ENCODE peak calls at places on chromosomes 1 and 21, in nine cellular contexts. G is heart left ventricle, B is HCT116, L is ovary, V is sigmoid colon, A is stomach, C is IMR-90, J is spleen, D is adrenal gland. R is an unnamed sample.

GRCh38 chr1:49036700-49037099 is 260.0 kb upstream of the BEND5 start:
- DNase-seq in B (no peak), V (no peak), C (no peak), D (no peak), A (no peak), G (no peak), L (no peak), J (no peak), R (no peak)

GRCh38 chr1:192954705-192955265 is 104.4 kb downstream of the UCHL5 start:
- DNase-seq in D (no peak), G (no peak), A (no peak), L (no peak), J (no peak), V (no peak), B (no peak), C (no peak), R (no peak)

GRCh38 chr1:44819594-44820327 is 11.4 kb downstream of the BTBD19 start:
- DNase-seq in G (peak; percentile 82), V (peak; percentile 92), J (peak; percentile 94), B (peak; percentile 96), C (peak; percentile 95), D (peak; percentile 95), A (peak; percentile 79), L (peak; percentile 84), R (peak; percentile 84)

GRCh38 chr1:57079454-57080157 is 113.8 kb upstream of the C8B start:
- DNase-seq in C (no peak), V (no peak), D (no peak), B (no peak), L (no peak), A (no peak), G (no peak), J (no peak), R (no peak)

GRCh38 chr21:35252831-35253230 is 203.7 kb upstream of the RUNX1 start:
- DNase-seq in G (no peak), D (no peak), A (no peak), L (no peak), C (peak; percentile 61), V (no peak), B (no peak), J (no peak), R (no peak)

GRCh38 chr1:186497651-186498050 is 36.7 kb upstream of the PDC start:
- DNase-seq in A (no peak), C (no peak), V (no peak), J (no peak), G (no peak), D (no peak), B (no peak), L (no peak), R (no peak)

GRCh38 chr21:41497008-41497407 is 10.9 kb downstream of the TMPRSS2 start:
- DNase-seq in D (no peak), G (no peak), B (no peak), L (no peak), A (no peak), V (no peak), C (no peak), J (no peak), R (peak; percentile 42)

GRCh38 chr1:212596798-212597197 is 11.8 kb upstream of the ATF3 start:
- DNase-seq in B (no peak), G (no peak), D (no peak), L (no peak), J (no peak), A (no peak), V (no peak), C (no peak), R (no peak)

GRCh38 chr21:45285266-45285931 is 2.3 kb downstream of the POFUT2 start:
- DNase-seq in B (no peak), C (no peak), V (no peak), G (no peak), L (peak; percentile 24), A (peak; percentile 19), D (peak; percentile 50), J (peak; percentile 65), R (no peak)

GRCh38 chr1:33455537-33456301 is 16.7 kb upstream of the ZSCAN20 start:
- DNase-seq in C (peak; percentile 90), G (peak; percentile 51), L (no peak), J (no peak), D (peak; percentile 91), A (peak; percentile 42), V (no peak), B (peak; percentile 80), R (peak; percentile 53)

GRCh38 chr1:54223441-54224202 is 23.7 kb downstream of the MRPL37 start:
- DNase-seq in D (no peak), J (peak; percentile 61), B (no peak), A (no peak), L (no peak), C (no peak), G (no peak), V (no peak), R (no peak)
- H3K4me1 ChIP-seq in D (peaks cover 65% of the 10 kb centered on the region), J (peaks cover 30% of the 10 kb centered on the region), B (peaks cover 13% of the 10 kb centered on the region), A (peaks cover 46% of the 10 kb centered on the region), L (peaks cover 14% of the 10 kb centered on the region), C (peaks cover 22% of the 10 kb centered on the region), G (peaks cover 36% of the 10 kb centered on the region), V (no peaks in the 10 kb centered on the region), R (peaks cover 32% of the 10 kb centered on the region)

GRCh38 chr1:31487894-31488293 is 74.9 kb downstream of the SERINC2 start:
- DNase-seq in J (no peak), A (no peak), G (no peak), C (no peak), D (peak; percentile 31), L (no peak), B (no peak), V (no peak), R (no peak)

GRCh38 chr1:31482478-31483011 is 69.5 kb downstream of the SERINC2 start:
- DNase-seq in J (no peak), L (no peak), B (no peak), C (no peak), V (no peak), G (no peak), D (no peak), A (no peak), R (no peak)

GRCh38 chr1:31487143-31487542 is 74.1 kb downstream of the SERINC2 start:
- DNase-seq in G (no peak), D (no peak), A (no peak), L (no peak), V (no peak), B (no peak), J (no peak), C (no peak), R (no peak)

GRCh38 chr1:31479801-31480200 is 66.8 kb downstream of the SERINC2 start:
- DNase-seq in J (no peak), G (no peak), V (no peak), D (no peak), C (peak; percentile 34), B (no peak), A (no peak), L (no peak), R (no peak)

DNA sequence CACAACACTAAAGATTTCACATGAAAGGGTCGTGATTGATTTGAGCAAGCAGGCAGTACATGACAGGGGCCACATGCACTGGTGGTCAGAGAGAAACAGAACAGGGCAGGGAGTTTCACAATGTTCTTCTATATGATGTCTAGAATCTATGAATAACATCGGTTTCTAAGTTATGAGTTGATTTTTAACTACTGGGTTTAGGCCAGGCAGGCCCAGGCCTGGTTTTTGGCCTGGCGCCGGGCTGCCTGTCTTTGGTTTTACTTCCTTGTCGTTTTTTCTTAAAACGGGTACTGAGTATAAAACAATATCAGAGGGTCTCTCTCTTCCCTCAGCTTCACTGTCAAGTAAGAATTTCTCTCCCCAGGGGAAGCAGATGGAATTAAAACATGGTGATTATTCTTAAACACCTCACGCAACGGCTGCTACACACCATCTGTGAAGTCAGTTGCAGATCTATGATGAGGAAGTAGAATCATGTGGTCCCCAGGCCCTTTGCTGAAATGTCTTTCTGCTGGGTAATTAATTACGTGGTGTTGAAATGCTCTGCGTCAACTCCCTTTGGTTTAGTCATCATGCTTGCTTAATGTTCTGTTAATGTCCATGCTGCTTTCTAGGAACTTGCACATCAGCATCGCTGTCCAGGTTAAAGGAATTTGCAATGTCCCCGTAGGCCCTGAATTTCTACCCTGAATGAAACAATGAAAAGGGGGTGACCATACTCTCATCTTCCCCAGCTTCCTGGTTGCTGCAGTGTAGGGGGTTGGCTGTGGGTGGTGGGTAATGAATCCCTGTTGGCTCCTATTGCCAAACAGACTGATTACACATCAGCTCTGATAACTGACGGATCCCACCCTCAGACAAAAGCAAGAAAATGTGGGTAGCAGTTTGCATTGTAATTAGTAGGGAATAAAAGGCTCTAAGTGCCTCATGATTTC is 70.3 kb downstream of the SERINC2 start:
- DNase-seq in C (peak; percentile 96), V (peak; percentile 72), D (peak; percentile 71), G (no peak), A (peak; percentile 54), L (no peak), J (no peak), B (no peak), R (peak; percentile 30)
- TF ChIP-seq POLR2A in C (no peak), V (no peak), D (no peak), G (no peak), A (no peak), L (no peak), J (no peak), B (no peak), R (no peak)

DNA sequence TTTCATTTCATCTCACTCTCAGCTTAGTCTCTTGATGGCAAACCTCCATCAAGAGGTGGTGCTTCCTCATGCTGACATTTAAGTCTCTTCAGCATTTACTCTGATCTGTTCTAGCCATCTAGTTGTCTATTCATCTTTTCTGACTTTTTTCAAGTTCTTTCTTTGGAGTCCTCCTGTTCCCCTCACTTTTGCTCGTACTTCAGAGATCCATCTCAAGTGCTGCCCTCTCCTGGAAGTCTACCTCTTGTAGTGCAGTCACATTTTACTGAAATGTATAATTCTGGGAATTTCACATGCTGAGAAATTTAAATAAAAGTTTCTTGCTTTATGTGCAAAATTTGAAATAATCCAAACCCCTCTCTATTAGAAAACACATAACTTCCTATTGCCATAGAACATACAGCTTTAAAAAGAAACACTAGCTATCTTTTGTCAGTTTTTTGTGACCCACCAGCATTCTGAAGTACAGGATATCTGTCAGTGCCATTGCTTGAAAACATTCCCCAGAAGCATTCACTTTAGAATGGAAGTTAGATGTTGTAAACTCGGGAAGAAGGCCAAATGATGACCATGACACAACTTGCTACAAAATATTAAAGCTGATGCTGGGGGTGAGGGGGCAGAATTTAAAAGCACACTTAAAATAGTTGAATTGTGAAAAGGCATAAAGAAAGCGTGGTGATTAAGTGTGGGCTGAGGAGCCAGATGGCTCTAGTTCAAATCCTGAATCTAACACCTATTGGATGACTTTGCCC is 21.9 kb downstream of the RLF start:
- DNase-seq in A (no peak), V (no peak), J (no peak), L (no peak), D (no peak), B (peak; percentile 12), C (peak; percentile 45), G (no peak), R (no peak)
- H3K4me1 ChIP-seq in A (peaks cover 58% of the 10 kb centered on the region), V (no peaks in the 10 kb centered on the region), J (peaks cover 50% of the 10 kb centered on the region), L (peaks cover 4% of the 10 kb centered on the region), D (peaks cover 30% of the 10 kb centered on the region), B (no peaks in the 10 kb centered on the region), C (peaks cover 4% of the 10 kb centered on the region), G (peaks cover 56% of the 10 kb centered on the region), R (no peaks in the 10 kb centered on the region)

DNA sequence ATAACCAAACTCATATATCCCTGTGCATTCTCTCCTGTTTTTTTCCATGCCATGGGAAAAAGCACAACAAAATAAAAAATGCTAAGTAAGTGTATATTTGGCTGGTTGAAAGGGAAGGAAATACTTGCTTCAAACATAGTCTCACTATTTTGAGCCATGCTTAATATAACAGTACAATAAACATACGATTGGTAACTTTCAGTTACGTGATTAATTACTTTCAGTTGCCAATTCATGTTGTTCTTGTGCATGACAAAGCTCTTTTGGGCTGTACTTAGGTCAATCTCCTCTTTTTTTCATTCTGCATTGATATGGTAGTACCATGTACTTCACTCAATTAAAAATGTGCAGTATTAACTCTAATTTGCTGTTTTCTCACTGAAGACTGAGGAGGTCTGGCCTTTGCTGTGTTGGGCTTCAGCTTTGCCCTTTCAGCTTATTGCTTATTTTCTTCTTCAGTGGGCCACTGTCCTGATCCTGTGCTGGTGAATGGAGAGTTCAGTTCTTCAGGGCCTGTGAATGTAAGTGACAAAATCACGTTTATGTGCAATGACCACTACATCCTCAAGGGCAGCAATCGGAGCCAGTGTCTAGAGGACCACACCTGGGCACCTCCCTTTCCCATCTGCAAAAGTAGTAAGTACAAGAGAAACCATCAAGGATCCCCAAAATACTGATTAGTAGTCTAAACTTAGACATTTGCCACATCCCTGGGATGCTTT is 2.7 kb downstream of the C4BPB start:
- DNase-seq in D (no peak), C (no peak), B (no peak), J (no peak), G (no peak), A (no peak), L (no peak), V (no peak), R (no peak)
- TF ChIP-seq POLR2A in D (no peak), C (no peak), B (no peak), J (no peak), G (no peak), A (no peak), L (no peak), V (no peak), R (no peak)

R was measured in body of pancreas.